ENCODE peak calls at places on chromosomes 16 and 17, in six cellular contexts. P, X, I, U, G and W are unnamed samples.

GRCh38 chr16:31135535-31136286 is at the start of gene PRSS8:
- DNase-seq in P (no peak), X (peak), I (no peak), U (no peak), G (no peak), W (no peak)

GRCh38 chr17:1227917-1228751 is 42.1 kb upstream of the BHLHA9 start:
- DNase-seq in P (peak), X (peak), I (no peak), U (no peak), G (no peak), W (no peak)

GRCh38 chr16:56606071-56606687 is 2.2 kb upstream of the MT2A start:
- DNase-seq in P (no peak), X (no peak), I (no peak), U (peak), G (no peak), W (peak)

GRCh38 chr16:4954714-4955113 is 3.4 kb upstream of the SEC14L5 start:
- DNase-seq in P (no peak), X (no peak), I (no peak), U (no peak), G (no peak), W (no peak)

GRCh38 chr16:10885246-10885645 is 8.2 kb downstream of the CIITA start:
- DNase-seq in P (no peak), X (no peak), I (no peak), U (no peak), G (no peak), W (no peak)

GRCh38 chr17:75457047-75457654 is 716 bp downstream of the TMEM94 start:
- DNase-seq in P (peak), X (no peak), I (no peak), U (peak), G (no peak), W (peak)

GRCh38 chr16:85782476-85782875 is 16.9 kb downstream of the EMC8 start:
- DNase-seq in P (no peak), X (no peak), I (no peak), U (no peak), G (no peak), W (no peak)

GRCh38 chr17:1485311-1485747 is 7.2 kb downstream of the MYO1C start:
- DNase-seq in P (peak), X (peak), I (no peak), U (peak), G (no peak), W (peak)

GRCh38 chr17:42463976-42464400 is 5.3 kb downstream of the ATP6V0A1 start:
- DNase-seq in P (no peak), X (no peak), I (no peak), U (no peak), G (no peak), W (peak)

GRCh38 chr17:37834168-37834567 is 89.3 kb upstream of the HNF1B start:
- DNase-seq in P (no peak), X (peak), I (no peak), U (no peak), G (no peak), W (no peak)

GRCh38 chr16:12203780-12204351 is 227.3 kb downstream of the SNX29 start:
- DNase-seq in P (no peak), X (no peak), I (no peak), U (no peak), G (no peak), W (no peak)

GRCh38 chr17:45020354-45021138 is 30.9 kb downstream of the DCAKD start:
- DNase-seq in P (peak), X (no peak), I (no peak), U (no peak), G (peak), W (peak)

GRCh38 chr17:10031606-10032005 is 126.5 kb upstream of the RCVRN start:
- DNase-seq in P (no peak), X (no peak), I (no peak), U (no peak), G (no peak), W (no peak)

GRCh38 chr16:14302031-14302398 is 230.9 kb downstream of the MRTFB start:
- DNase-seq in P (peak), X (peak), I (no peak), U (peak), G (no peak), W (peak)

GRCh38 chr17:21194688-21195087 is 19.3 kb downstream of the TMEM11 start:
- DNase-seq in P (peak), X (no peak), I (no peak), U (no peak), G (no peak), W (no peak)

GRCh38 chr16:74760007-74760767 is 14.4 kb downstream of the FA2H start:
- DNase-seq in P (no peak), X (no peak), I (no peak), U (no peak), G (peak), W (peak)

GRCh38 chr16:77585852-77586251 is 136.5 kb upstream of the NUDT7 start:
- DNase-seq in P (no peak), X (no peak), I (no peak), U (no peak), G (peak), W (peak)

GRCh38 chr16:3193221-3194212 is 5.5 kb downstream of the OR1F1 start:
- DNase-seq in P (no peak), X (no peak), I (no peak), U (no peak), G (no peak), W (no peak)